ENCODE peak calls at places on chromosomes 11 and 22, in ten cellular contexts. P, F, L, M, H, T, X, C, J and S are unnamed samples.

GRCh38 chr22:44646668-44647067 is 55.3 kb upstream of the PRR5 start:
- DNase-seq in X (no peak), C (no peak), F (no peak), J (peak), P (no peak), M (no peak), T (no peak), H (no peak), L (no peak), S (no peak)

GRCh38 chr11:3153291-3153861 is 11.7 kb downstream of the OSBPL5 start:
- DNase-seq in L (no peak), F (no peak), C (no peak), T (no peak), J (no peak), M (no peak), P (peak), H (no peak), X (peak), S (no peak)

GRCh38 chr11:67056640-67057409 is at the start of gene RHOD:
- DNase-seq in J (no peak), F (peak), H (peak), L (no peak), T (no peak), P (peak), C (peak), X (peak), M (no peak), S (peak)

GRCh38 chr11:103832762-103833161 is 203.7 kb upstream of the DDI1 start:
- DNase-seq in X (no peak), T (no peak), J (no peak), M (no peak), C (no peak), H (no peak), P (no peak), F (no peak), L (no peak), S (no peak)

GRCh38 chr11:72673943-72674828 is at the start of gene PDE2A:
- DNase-seq in F (no peak), L (no peak), P (no peak), C (no peak), X (no peak), T (no peak), M (peak), J (no peak), H (peak), S (peak)

GRCh38 chr11:44191322-44192014 is 96.0 kb downstream of the EXT2 start:
- DNase-seq in P (no peak), J (no peak), C (no peak), F (no peak), H (no peak), M (no peak), X (no peak), T (no peak), L (no peak), S (no peak)

GRCh38 chr22:36329217-36330078 is 58.3 kb downstream of the MYH9 start:
- DNase-seq in H (peak), M (no peak), T (peak), L (peak), J (no peak), C (peak), F (peak), P (peak), X (peak), S (peak)

GRCh38 chr11:84819128-84819527 is 808.0 kb downstream of the DLG2 start:
- DNase-seq in M (peak), C (no peak), H (no peak), X (no peak), T (no peak), P (no peak), J (no peak), L (no peak), F (no peak), S (no peak)

GRCh38 chr11:124069429-124070401 is 28.6 kb upstream of the OR10G7 start:
- DNase-seq in X (peak), T (no peak), F (peak), M (peak), J (no peak), L (no peak), H (peak), C (peak), P (no peak), S (peak)

GRCh38 chr22:40512426-40513136 is 123.9 kb downstream of the MRTFA start:
- DNase-seq in C (no peak), L (no peak), J (no peak), M (peak), X (peak), P (no peak), F (no peak), T (no peak), H (no peak), S (no peak)

GRCh38 chr11:1499899-1500298 is 13.3 kb upstream of the MOB2 start:
- DNase-seq in L (no peak), J (peak), F (no peak), M (no peak), P (no peak), X (no peak), C (no peak), H (no peak), T (no peak), S (no peak)

GRCh38 chr22:32949719-32950118 is 108.5 kb downstream of the SYN3 start:
- DNase-seq in F (no peak), J (no peak), M (no peak), H (no peak), X (peak), P (no peak), L (no peak), C (no peak), T (no peak), S (no peak)

GRCh38 chr11:88474655-88475054 is 137.1 kb upstream of the CTSC start:
- DNase-seq in F (no peak), P (no peak), T (no peak), C (no peak), M (no peak), H (no peak), L (no peak), X (no peak), J (no peak), S (no peak)